ENCODE peak calls at places on chromosomes 6 and 20, in five cellular contexts. F is KG1, P is cardiac fibroblast, H is NCI-H1105 treated with DMSO at 0.1 percent for 48 hours, S is HFFc6. T is an unnamed sample.

GRCh38 chr6:43943781-43944250 is 173.8 kb downstream of the VEGFA start:
- DNase-seq in F (no peak), P (no peak), H (no peak), S (no peak), T (no peak)

GRCh38 chr6:151652338-151652737 is 155.1 kb upstream of the ESR1 start:
- DNase-seq in H (no peak), S (no peak), F (no peak), P (no peak), T (no peak)

GRCh38 chr20:2103454-2104153 is 2.0 kb downstream of the STK35 start:
- DNase-seq in F (no peak), P (peak), S (no peak), H (no peak), T (no peak)

GRCh38 chr20:64107736-64108457 is 532 bp upstream of the NPBWR2 start:
- DNase-seq in H (no peak), S (no peak), F (no peak), P (no peak), T (no peak)

GRCh38 chr6:25601797-25602679 is 50.0 kb upstream of the SCGN start:
- DNase-seq in P (peak), F (peak), H (peak), S (peak), T (no peak)

GRCh38 chr6:165308926-165309731 is at the start of gene C6orf118:
- DNase-seq in H (peak), P (peak), S (no peak), F (peak), T (no peak)

GRCh38 chr6:129575378-129576118 is 134.4 kb downstream of the ARHGAP18 start:
- DNase-seq in S (peak), H (peak), P (peak), F (peak), T (no peak)

GRCh38 chr20:43662943-43663655 is 3.8 kb upstream of the MYBL2 start:
- DNase-seq in S (peak), F (no peak), P (peak), H (no peak), T (no peak)

GRCh38 chr6:6972456-6972855 is 135.3 kb upstream of the RREB1 start:
- DNase-seq in P (peak), H (no peak), S (no peak), F (no peak), T (no peak)

GRCh38 chr20:50624351-50625016 is 66.9 kb downstream of the RIPOR3 start:
- DNase-seq in F (no peak), H (peak), P (no peak), S (no peak), T (no peak)

GRCh38 chr6:31402324-31403282 is 792 bp upstream of the MICA start:
- DNase-seq in P (peak), F (no peak), H (no peak), S (no peak), T (peak)

GRCh38 chr20:63756648-63756991 is 17.0 kb downstream of the SLC2A4RG start:
- DNase-seq in F (no peak), P (no peak), S (no peak), H (no peak), T (no peak)

GRCh38 chr6:158758941-158759479 is 60.2 kb downstream of the EZR start:
- DNase-seq in H (peak), S (no peak), F (no peak), P (no peak), T (no peak)

GRCh38 chr6:4360920-4361319 is 225.5 kb upstream of the ECI2 start:
- DNase-seq in H (no peak), P (no peak), S (no peak), F (no peak), T (no peak)

GRCh38 chr6:22149081-22149480 is 147.8 kb downstream of the PRL start:
- DNase-seq in P (no peak), H (peak), F (no peak), S (no peak), T (no peak)

GRCh38 chr6:11889574-11889973 is 111.0 kb upstream of the ADTRP start:
- DNase-seq in F (no peak), P (no peak), H (no peak), S (no peak), T (no peak)

GRCh38 chr6:160950507-160950906 is 41.1 kb upstream of the MAP3K4 start:
- DNase-seq in H (no peak), F (no peak), P (peak), S (no peak), T (no peak)

GRCh38 chr20:4370856-4371255 is 350.9 kb upstream of the PRND start:
- DNase-seq in P (no peak), F (no peak), S (no peak), H (no peak), T (no peak)

GRCh38 chr6:87905101-87905517 is 142.5 kb upstream of the SPACA1 start:
- DNase-seq in S (no peak), F (no peak), H (no peak), P (no peak), T (no peak)

GRCh38 chr6:133313068-133313467 is 71.9 kb downstream of the EYA4 start:
- DNase-seq in S (no peak), P (no peak), H (no peak), F (no peak), T (no peak)